ENCODE peak calls at places on chromosomes 4 and X, in five cellular contexts. N, M, P, U and Q are unnamed samples.

GRCh38 chr4:113683143-113683542 is 78.4 kb downstream of the CAMK2D start:
- DNase-seq in U (no peak), P (no peak), M (no peak), N (no peak), Q (no peak)

GRCh38 chrX:51894697-51895336 is 1.4 kb downstream of the MAGED1 start:
- DNase-seq in U (peak; percentile 44), M (peak; percentile 25), N (peak; percentile 22), P (peak; percentile 46), Q (peak; percentile 53)

GRCh38 chr4:152106781-152107321 is 346.0 kb upstream of the GATB start:
- DNase-seq in N (no peak), M (no peak), U (no peak), P (no peak), Q (no peak)

GRCh38 chr4:2961411-2962098 is 1.7 kb downstream of the NOP14 start:
- DNase-seq in P (peak; percentile 44), U (no peak), N (peak; percentile 21), M (no peak), Q (no peak)

GRCh38 chr4:99117876-99118693 is 26.0 kb downstream of the ADH4 start:
- DNase-seq in M (peak; percentile 18), N (no peak), U (no peak), P (peak; percentile 23), Q (no peak)

GRCh38 chr4:48173055-48173991 is 39.3 kb upstream of the TXK start:
- DNase-seq in P (no peak), M (peak; percentile 18), N (no peak), U (no peak), Q (no peak)

GRCh38 chr4:121973791-121974190 is 21.9 kb upstream of the TRPC3 start:
- DNase-seq in U (no peak), M (no peak), N (no peak), P (no peak), Q (no peak)

GRCh38 chr4:112296949-112297483 is at the start of gene ALPK1:
- DNase-seq in N (no peak), M (peak; percentile 82), U (peak; percentile 44), P (peak; percentile 12), Q (no peak)

GRCh38 chr4:110533940-110534339 is 58.0 kb downstream of the ENPEP start:
- DNase-seq in N (no peak), P (no peak), U (no peak), M (peak; percentile 94), Q (no peak)

GRCh38 chr4:4555916-4556315 is 14.1 kb upstream of the STX18 start:
- DNase-seq in U (no peak), M (no peak), N (no peak), P (no peak), Q (no peak)

GRCh38 chr4:40099010-40099409 is 42.4 kb downstream of the N4BP2 start:
- DNase-seq in U (no peak), N (no peak), P (no peak), M (no peak), Q (no peak)

GRCh38 chr4:108008721-108009120 is 19.0 kb downstream of the HADH start:
- DNase-seq in M (no peak), P (no peak), U (no peak), N (no peak), Q (no peak)

GRCh38 chr4:55409468-55410171 is 13.9 kb downstream of the TMEM165 start:
- DNase-seq in U (no peak), N (no peak), P (no peak), M (no peak), Q (no peak)

GRCh38 chrX:45596190-45596808 is 395.6 kb upstream of the DIPK2B start:
- DNase-seq in U (no peak), M (peak; percentile 25), P (no peak), N (no peak), Q (no peak)

GRCh38 chr4:46432923-46433322 is 43.0 kb upstream of the GABRA2 start:
- DNase-seq in P (no peak), M (no peak), U (no peak), N (no peak), Q (no peak)

GRCh38 chrX:10597871-10598270 is 22.5 kb downstream of the MID1 start:
- DNase-seq in N (peak; percentile 48), U (no peak), M (peak; percentile 63), P (no peak), Q (no peak)

GRCh38 chr4:4852591-4853362 is 6.7 kb upstream of the MSX1 start:
- DNase-seq in M (peak; percentile 22), P (peak; percentile 79), U (no peak), N (peak; percentile 92), Q (peak; percentile 70)

GRCh38 chrX:104482757-104483156 is 83.2 kb upstream of the IL1RAPL2 start:
- DNase-seq in N (no peak), P (no peak), M (no peak), U (no peak), Q (no peak)

GRCh38 chr4:125314676-125315570 is at the start of gene FAT4:
- DNase-seq in M (peak; percentile 99), U (peak; percentile 93), N (peak; percentile 88), P (peak; percentile 89), Q (peak; percentile 95)

GRCh38 chrX:113384628-113385027 is 544.0 kb upstream of the AMOT start:
- DNase-seq in M (peak; percentile 83), P (no peak), N (no peak), U (no peak), Q (no peak)

GRCh38 chrX:47637546-47638195 is 7.9 kb upstream of the CFP start:
- DNase-seq in M (peak; percentile 86), N (peak; percentile 94), U (no peak), P (no peak), Q (peak; percentile 84)

DNA sequence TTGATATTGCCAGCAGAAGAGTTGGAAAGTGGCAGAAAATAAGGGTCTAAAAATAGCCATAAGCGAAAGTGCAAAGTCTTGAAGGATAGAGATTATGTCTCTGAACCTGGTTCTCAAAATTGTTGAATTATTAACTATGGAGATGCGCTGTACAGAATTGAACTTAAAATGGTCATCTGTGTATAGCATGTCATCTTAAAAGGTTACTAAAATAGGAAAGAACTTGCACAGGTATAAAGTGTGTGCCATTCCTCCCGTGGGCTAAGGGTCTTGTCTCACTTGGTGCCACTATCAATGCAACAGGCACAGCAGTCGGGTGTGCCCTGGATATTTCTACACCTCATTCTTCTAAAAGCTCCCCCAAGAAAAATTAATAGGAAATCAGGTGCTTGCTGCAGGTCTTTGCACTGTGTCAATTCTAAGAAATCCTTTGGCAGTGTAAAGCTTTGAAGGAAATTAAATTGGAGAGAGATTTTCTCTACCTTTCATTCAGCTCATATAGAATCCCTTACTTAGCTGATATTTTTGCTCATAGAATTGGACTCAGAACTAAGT is 2.4 kb downstream of the SORBS2 start:
- DNase-seq in M (no peak), P (no peak), N (no peak), U (no peak), Q (no peak)
- H3K4me3 ChIP-seq in M (no peak overlapping the region), P (no peak overlapping the region), N (no peak overlapping the region), U (peak overlapping the region; percentile 48), Q (peak overlapping the region; percentile 50)

DNA sequence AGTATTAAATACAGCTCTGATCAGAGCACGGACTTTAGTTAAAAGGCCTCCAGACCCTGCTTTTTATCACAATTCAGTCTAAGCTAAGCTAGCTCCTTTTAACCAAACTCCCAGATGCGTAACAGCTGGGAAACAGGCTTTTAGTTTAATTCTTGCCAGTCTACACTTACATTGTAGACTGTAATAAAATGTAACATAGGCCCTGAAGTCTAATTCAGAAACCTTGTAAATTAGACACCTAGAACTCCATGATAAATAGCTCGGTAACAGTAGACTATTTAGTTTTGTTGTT is 20.1 kb downstream of the FBXO8 start:
- DNase-seq in N (no peak), M (no peak), P (no peak), U (no peak), Q (no peak)
- H3K4me3 ChIP-seq in N (no peak overlapping the region), M (no peak overlapping the region), P (no peak overlapping the region), U (no peak overlapping the region), Q (no peak overlapping the region)

DNA sequence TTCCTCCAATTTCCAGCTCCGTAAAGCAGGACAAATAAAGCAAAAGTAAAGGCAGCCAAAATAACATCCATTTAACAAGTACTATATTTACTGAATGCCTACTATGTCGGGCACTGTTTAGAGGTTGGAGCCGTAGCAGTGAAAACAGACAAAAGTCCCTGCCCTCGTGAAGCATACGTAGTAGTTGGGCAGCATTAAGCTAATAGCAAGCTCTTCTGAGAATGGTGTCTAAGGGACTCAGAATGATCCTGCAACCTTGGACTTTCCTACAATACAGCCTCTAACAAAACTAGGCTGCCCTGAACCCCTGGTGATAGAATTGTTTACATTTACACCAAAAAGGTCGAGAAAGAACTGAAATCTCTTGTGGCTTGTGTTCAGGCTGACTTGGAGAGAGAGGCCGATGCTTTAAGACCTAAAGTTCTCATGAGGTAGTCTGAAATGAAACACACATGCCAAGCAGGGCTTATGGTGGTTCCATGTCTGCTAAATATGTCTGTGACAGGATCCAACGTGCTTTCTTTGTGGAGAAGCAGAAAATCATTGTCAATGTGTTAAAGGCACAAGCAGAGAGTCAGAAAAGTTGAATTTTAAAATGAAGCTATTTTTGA is 876 bp upstream of the PDGFC start:
- DNase-seq in N (no peak), P (no peak), M (no peak), U (peak; percentile 31), Q (no peak)
- H3K4me3 ChIP-seq in N (peak overlapping the region; percentile 79), P (peak overlapping the region; percentile 97), M (peak overlapping the region; percentile 53), U (peak overlapping the region; percentile 77), Q (peak overlapping the region; percentile 70)

GRCh38 chrX:16826207-16826606 is 39.9 kb downstream of the TXLNG start:
- DNase-seq in M (peak; percentile 50), U (no peak), N (peak; percentile 33), P (peak; percentile 44), Q (no peak)
- H3K4me3 ChIP-seq in M (no peak overlapping the region), U (no peak overlapping the region), N (no peak overlapping the region), P (no peak overlapping the region), Q (no peak overlapping the region)

DNA sequence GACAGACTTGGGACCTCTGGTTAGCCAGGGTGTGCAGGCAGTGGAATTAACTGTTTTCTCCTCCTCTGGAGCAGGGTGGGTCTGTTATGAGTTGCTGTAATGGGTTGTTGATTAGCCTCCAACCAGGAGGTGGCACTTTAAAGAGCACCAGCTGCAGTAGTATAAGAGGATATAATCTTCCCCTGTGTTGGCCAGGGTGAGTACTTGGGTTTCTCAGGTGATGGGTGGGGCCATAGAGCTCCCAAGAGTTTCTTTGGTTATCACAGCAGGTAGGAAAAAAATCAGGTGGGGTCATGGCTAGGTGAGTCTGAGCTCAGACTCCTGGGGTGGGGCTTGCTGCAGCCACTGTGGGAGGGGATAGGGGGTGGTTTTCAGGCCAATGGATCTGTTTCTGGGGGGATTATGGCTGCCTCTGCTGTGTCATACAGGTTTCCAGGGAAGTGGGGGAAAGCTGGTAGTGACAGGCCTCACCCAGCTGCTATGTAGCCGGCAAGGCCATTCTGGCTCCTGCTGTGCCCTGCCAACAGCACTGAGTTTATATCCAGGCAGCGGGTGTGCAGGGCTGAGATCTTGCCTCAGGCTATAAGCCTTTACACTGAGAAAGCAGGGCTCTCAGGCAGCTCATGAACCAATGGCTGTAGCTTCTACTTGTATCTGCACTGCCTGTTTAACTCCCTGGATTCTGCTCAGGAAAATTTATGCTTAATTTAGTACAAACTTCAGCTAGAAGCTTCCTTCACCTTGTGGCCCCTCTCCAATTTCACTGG is 70.1 kb downstream of the CCNG2 start:
- DNase-seq in P (no peak), N (no peak), U (no peak), M (no peak), Q (no peak)
- H3K4me3 ChIP-seq in P (no peak overlapping the region), N (no peak overlapping the region), U (no peak overlapping the region), M (no peak overlapping the region), Q (no peak overlapping the region)

DNA sequence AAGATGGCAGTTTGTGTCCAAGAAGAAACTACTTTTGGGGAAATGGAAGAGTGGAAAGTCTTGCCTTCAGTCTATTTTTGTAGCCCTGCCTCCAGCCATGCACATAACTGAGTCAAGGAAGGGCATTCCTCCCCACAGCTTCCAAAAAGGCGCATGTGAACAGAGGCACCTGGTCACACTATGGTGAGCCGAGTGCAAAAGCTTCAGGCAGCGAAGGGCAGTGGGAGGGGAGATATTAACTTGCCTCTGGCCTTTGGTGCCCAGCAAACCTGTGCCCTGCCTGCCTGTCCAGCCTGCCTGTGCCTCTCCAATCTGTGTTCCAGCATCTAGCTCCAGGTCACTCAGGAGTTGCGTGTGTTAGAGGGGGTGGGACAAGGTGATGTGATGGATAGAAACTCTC is 163.8 kb downstream of the SMIM20 start:
- DNase-seq in U (peak; percentile 74), P (no peak), N (no peak), M (no peak), Q (no peak)
- H3K4me3 ChIP-seq in U (no peak overlapping the region), P (no peak overlapping the region), N (no peak overlapping the region), M (no peak overlapping the region), Q (no peak overlapping the region)